ENCODE peak calls at places on chromosomes 13 and 19, in eight cellular contexts. One of them, this sample, is unnamed.

GRCh38 chr19:41088151-41088550 is at the start of gene CYP2A13:
- DNase-seq in activated T-helper 1 cell treated with anti-CD3 and anti-CD28 coated beads, Interleukin-12 subunit alpha, Interleukin-12 subunit beta, Interleukin-2, Interleukin-4 antibody, amounts not matched to agents 30 ng/mL and 10 ng/mL and 1 ng/mL, durations not matched to agents 14 hours and 24 hours and 36 hours: no peak
- DNase-seq in NCI-H1092: no peak
- DNase-seq in left lobe of liver: no peak
- DNase-seq in stimulated activated naive CD4-positive, alpha-beta T cell: no peak
- DNase-seq in cerebellar nuclear complex: no peak
- DNase-seq in naive thymus-derived CD8-positive, alpha-beta T cell: no peak
- DNase-seq in amniotic epithelial cell: no peak
- DNase-seq in this sample: no peak

GRCh38 chr13:95677564-95678386 is 836 bp downstream of the DNAJC3 start:
- DNase-seq in amniotic epithelial cell: peak; percentile 18
- DNase-seq in NCI-H1092: no peak
- DNase-seq in stimulated activated naive CD4-positive, alpha-beta T cell: no peak
- DNase-seq in cerebellar nuclear complex: no peak
- DNase-seq in left lobe of liver: no peak
- DNase-seq in activated T-helper 1 cell treated with anti-CD3 and anti-CD28 coated beads, Interleukin-12 subunit alpha, Interleukin-12 subunit beta, Interleukin-2, Interleukin-4 antibody, amounts not matched to agents 30 ng/mL and 10 ng/mL and 1 ng/mL, durations not matched to agents 14 hours and 24 hours and 36 hours: no peak
- DNase-seq in naive thymus-derived CD8-positive, alpha-beta T cell: no peak
- DNase-seq in this sample: no peak

GRCh38 chr13:82717249-82717648 is 1165.0 kb downstream of the SLITRK1 start:
- DNase-seq in activated T-helper 1 cell treated with anti-CD3 and anti-CD28 coated beads, Interleukin-12 subunit alpha, Interleukin-12 subunit beta, Interleukin-2, Interleukin-4 antibody, amounts not matched to agents 30 ng/mL and 10 ng/mL and 1 ng/mL, durations not matched to agents 14 hours and 24 hours and 36 hours: no peak
- DNase-seq in cerebellar nuclear complex: no peak
- DNase-seq in naive thymus-derived CD8-positive, alpha-beta T cell: no peak
- DNase-seq in left lobe of liver: no peak
- DNase-seq in NCI-H1092: no peak
- DNase-seq in amniotic epithelial cell: peak; percentile 10
- DNase-seq in stimulated activated naive CD4-positive, alpha-beta T cell: no peak
- DNase-seq in this sample: no peak

GRCh38 chr19:48815870-48816501 is 5.2 kb upstream of the BCAT2 start:
- DNase-seq in NCI-H1092: no peak
- DNase-seq in activated T-helper 1 cell treated with anti-CD3 and anti-CD28 coated beads, Interleukin-12 subunit alpha, Interleukin-12 subunit beta, Interleukin-2, Interleukin-4 antibody, amounts not matched to agents 30 ng/mL and 10 ng/mL and 1 ng/mL, durations not matched to agents 14 hours and 24 hours and 36 hours: peak; percentile 33
- DNase-seq in naive thymus-derived CD8-positive, alpha-beta T cell: no peak
- DNase-seq in amniotic epithelial cell: no peak
- DNase-seq in left lobe of liver: no peak
- DNase-seq in stimulated activated naive CD4-positive, alpha-beta T cell: no peak
- DNase-seq in cerebellar nuclear complex: no peak
- DNase-seq in this sample: no peak

GRCh38 chr19:10861118-10861651 is 10.2 kb upstream of the CARM1 start:
- DNase-seq in NCI-H1092: no peak
- DNase-seq in left lobe of liver: no peak
- DNase-seq in stimulated activated naive CD4-positive, alpha-beta T cell: no peak
- DNase-seq in activated T-helper 1 cell treated with anti-CD3 and anti-CD28 coated beads, Interleukin-12 subunit alpha, Interleukin-12 subunit beta, Interleukin-2, Interleukin-4 antibody, amounts not matched to agents 30 ng/mL and 10 ng/mL and 1 ng/mL, durations not matched to agents 14 hours and 24 hours and 36 hours: no peak
- DNase-seq in amniotic epithelial cell: no peak
- DNase-seq in naive thymus-derived CD8-positive, alpha-beta T cell: no peak
- DNase-seq in cerebellar nuclear complex: no peak
- DNase-seq in this sample: no peak

GRCh38 chr13:111265006-111265700 is 55.3 kb upstream of the TEX29 start:
- DNase-seq in naive thymus-derived CD8-positive, alpha-beta T cell: no peak
- DNase-seq in cerebellar nuclear complex: no peak
- DNase-seq in activated T-helper 1 cell treated with anti-CD3 and anti-CD28 coated beads, Interleukin-12 subunit alpha, Interleukin-12 subunit beta, Interleukin-2, Interleukin-4 antibody, amounts not matched to agents 30 ng/mL and 10 ng/mL and 1 ng/mL, durations not matched to agents 14 hours and 24 hours and 36 hours: no peak
- DNase-seq in NCI-H1092: no peak
- DNase-seq in stimulated activated naive CD4-positive, alpha-beta T cell: no peak
- DNase-seq in left lobe of liver: no peak
- DNase-seq in amniotic epithelial cell: no peak
- DNase-seq in this sample: no peak

GRCh38 chr13:101785858-101786257 is 333.4 kb downstream of the ITGBL1 start:
- DNase-seq in NCI-H1092: peak; percentile 79
- DNase-seq in cerebellar nuclear complex: peak; percentile 7
- DNase-seq in left lobe of liver: peak; percentile 58
- DNase-seq in stimulated activated naive CD4-positive, alpha-beta T cell: no peak
- DNase-seq in activated T-helper 1 cell treated with anti-CD3 and anti-CD28 coated beads, Interleukin-12 subunit alpha, Interleukin-12 subunit beta, Interleukin-2, Interleukin-4 antibody, amounts not matched to agents 30 ng/mL and 10 ng/mL and 1 ng/mL, durations not matched to agents 14 hours and 24 hours and 36 hours: no peak
- DNase-seq in naive thymus-derived CD8-positive, alpha-beta T cell: no peak
- DNase-seq in amniotic epithelial cell: peak; percentile 36
- DNase-seq in this sample: no peak

GRCh38 chr19:1237754-1238372 is at the start of gene CBARP:
- DNase-seq in cerebellar nuclear complex: no peak
- DNase-seq in NCI-H1092: no peak
- DNase-seq in amniotic epithelial cell: no peak
- DNase-seq in stimulated activated naive CD4-positive, alpha-beta T cell: no peak
- DNase-seq in activated T-helper 1 cell treated with anti-CD3 and anti-CD28 coated beads, Interleukin-12 subunit alpha, Interleukin-12 subunit beta, Interleukin-2, Interleukin-4 antibody, amounts not matched to agents 30 ng/mL and 10 ng/mL and 1 ng/mL, durations not matched to agents 14 hours and 24 hours and 36 hours: no peak
- DNase-seq in left lobe of liver: no peak
- DNase-seq in naive thymus-derived CD8-positive, alpha-beta T cell: no peak
- DNase-seq in this sample: no peak

GRCh38 chr19:12907166-12907565 is 11.9 kb downstream of the SYCE2 start:
- DNase-seq in activated T-helper 1 cell treated with anti-CD3 and anti-CD28 coated beads, Interleukin-12 subunit alpha, Interleukin-12 subunit beta, Interleukin-2, Interleukin-4 antibody, amounts not matched to agents 30 ng/mL and 10 ng/mL and 1 ng/mL, durations not matched to agents 14 hours and 24 hours and 36 hours: no peak
- DNase-seq in stimulated activated naive CD4-positive, alpha-beta T cell: no peak
- DNase-seq in naive thymus-derived CD8-positive, alpha-beta T cell: no peak
- DNase-seq in NCI-H1092: no peak
- DNase-seq in cerebellar nuclear complex: no peak
- DNase-seq in amniotic epithelial cell: no peak
- DNase-seq in left lobe of liver: no peak
- DNase-seq in this sample: no peak

GRCh38 chr13:99970761-99971575 is 599 bp downstream of the ZIC5 start:
- DNase-seq in left lobe of liver: no peak
- DNase-seq in NCI-H1092: peak; percentile 40
- DNase-seq in activated T-helper 1 cell treated with anti-CD3 and anti-CD28 coated beads, Interleukin-12 subunit alpha, Interleukin-12 subunit beta, Interleukin-2, Interleukin-4 antibody, amounts not matched to agents 30 ng/mL and 10 ng/mL and 1 ng/mL, durations not matched to agents 14 hours and 24 hours and 36 hours: no peak
- DNase-seq in amniotic epithelial cell: no peak
- DNase-seq in stimulated activated naive CD4-positive, alpha-beta T cell: no peak
- DNase-seq in cerebellar nuclear complex: no peak
- DNase-seq in naive thymus-derived CD8-positive, alpha-beta T cell: no peak
- DNase-seq in this sample: no peak

This sample was measured in natural killer cell treated with Interleukin-12 subunit alpha and Interleukin-12 subunit beta and Interleukin-15 and Interleukin-18, amount 100 ng/mL, for 72 hours.